ENCODE peak calls at places on chromosomes 1 and 21, in six cellular contexts. One of them, this sample, is unnamed.

GRCh38 chr21:21624674-21625073 is 626.5 kb downstream of the NCAM2 start:
- DNase-seq in A549: no peak
- DNase-seq in K562: no peak
- DNase-seq in SK-N-SH: no peak
- DNase-seq in GM12878: no peak
- DNase-seq in HepG2: no peak
- DNase-seq in this sample: peak; percentile 70

GRCh38 chr1:28663871-28664470 is 4.6 kb upstream of the GMEB1 start:
- DNase-seq in A549: no peak
- DNase-seq in K562: no peak
- DNase-seq in SK-N-SH: no peak
- DNase-seq in GM12878: no peak
- DNase-seq in HepG2: no peak
- DNase-seq in this sample: no peak

GRCh38 chr1:153233448-153233847 is 16.1 kb downstream of the PRR9 start:
- DNase-seq in A549: no peak
- DNase-seq in K562: no peak
- DNase-seq in SK-N-SH: no peak
- DNase-seq in GM12878: no peak
- DNase-seq in HepG2: no peak
- DNase-seq in this sample: no peak

GRCh38 chr1:201713093-201713810 is 115.7 kb upstream of the IPO9 start:
- DNase-seq in A549: peak; percentile 96
- DNase-seq in K562: no peak
- DNase-seq in SK-N-SH: no peak
- DNase-seq in GM12878: no peak
- DNase-seq in HepG2: no peak
- DNase-seq in this sample: peak; percentile 99

GRCh38 chr1:4585216-4585615 is 69.2 kb upstream of the AJAP1 start:
- DNase-seq in A549: peak; percentile 4
- DNase-seq in K562: peak; percentile 78
- DNase-seq in SK-N-SH: peak; percentile 50
- DNase-seq in GM12878: no peak
- DNase-seq in HepG2: no peak
- DNase-seq in this sample: no peak

GRCh38 chr1:100713636-100714035 is 5.9 kb upstream of the VCAM1 start:
- DNase-seq in A549: no peak
- DNase-seq in K562: no peak
- DNase-seq in SK-N-SH: no peak
- DNase-seq in GM12878: no peak
- DNase-seq in HepG2: no peak
- DNase-seq in this sample: no peak

GRCh38 chr1:153509729-153510354 is 25.9 kb downstream of the S100A6 start:
- DNase-seq in A549: peak; percentile 72
- DNase-seq in K562: peak; percentile 68
- DNase-seq in SK-N-SH: peak; percentile 73
- DNase-seq in GM12878: no peak
- DNase-seq in HepG2: peak; percentile 37
- DNase-seq in this sample: no peak

GRCh38 chr1:94562502-94563260 is 21.1 kb upstream of the F3 start:
- DNase-seq in A549: peak; percentile 43
- DNase-seq in K562: no peak
- DNase-seq in SK-N-SH: no peak
- DNase-seq in GM12878: no peak
- DNase-seq in HepG2: peak; percentile 60
- DNase-seq in this sample: no peak

GRCh38 chr1:58764294-58764978 is 19.4 kb downstream of the JUN start:
- DNase-seq in A549: no peak
- DNase-seq in K562: no peak
- DNase-seq in SK-N-SH: no peak
- DNase-seq in GM12878: no peak
- DNase-seq in HepG2: no peak
- DNase-seq in this sample: peak; percentile 90

GRCh38 chr1:35505911-35506798 is 51.0 kb downstream of the KIAA0319L start:
- DNase-seq in A549: peak; percentile 17
- DNase-seq in K562: peak; percentile 65
- DNase-seq in SK-N-SH: peak; percentile 39
- DNase-seq in GM12878: peak; percentile 95
- DNase-seq in HepG2: no peak
- DNase-seq in this sample: peak; percentile 59

GRCh38 chr1:113981962-113982931 is 3.0 kb downstream of the OLFML3 start:
- DNase-seq in A549: no peak
- DNase-seq in K562: no peak
- DNase-seq in SK-N-SH: peak; percentile 39
- DNase-seq in GM12878: no peak
- DNase-seq in HepG2: peak; percentile 71
- DNase-seq in this sample: peak; percentile 82

GRCh38 chr1:17594026-17594425 is 54.5 kb downstream of the ARHGEF10L start:
- DNase-seq in A549: no peak
- DNase-seq in K562: no peak
- DNase-seq in SK-N-SH: peak; percentile 69
- DNase-seq in GM12878: no peak
- DNase-seq in HepG2: no peak
- DNase-seq in this sample: no peak

GRCh38 chr1:70420320-70420719 is 9.3 kb downstream of the CTH start:
- DNase-seq in A549: no peak
- DNase-seq in K562: no peak
- DNase-seq in SK-N-SH: no peak
- DNase-seq in GM12878: no peak
- DNase-seq in HepG2: no peak
- DNase-seq in this sample: no peak

GRCh38 chr1:64854674-64855073 is 109.8 kb downstream of the RAVER2 start:
- DNase-seq in A549: no peak
- DNase-seq in K562: no peak
- DNase-seq in SK-N-SH: no peak
- DNase-seq in GM12878: no peak
- DNase-seq in HepG2: no peak
- DNase-seq in this sample: no peak

GRCh38 chr21:43866659-43867331 is 1.8 kb downstream of the AGPAT3 start:
- DNase-seq in A549: no peak
- DNase-seq in K562: peak; percentile 58
- DNase-seq in SK-N-SH: no peak
- DNase-seq in GM12878: peak; percentile 50
- DNase-seq in HepG2: peak; percentile 88
- DNase-seq in this sample: no peak

GRCh38 chr1:94111879-94112278 is 9.1 kb downstream of the ABCA4 start:
- DNase-seq in A549: no peak
- DNase-seq in K562: no peak
- DNase-seq in SK-N-SH: no peak
- DNase-seq in GM12878: peak; percentile 11
- DNase-seq in HepG2: no peak
- DNase-seq in this sample: no peak

GRCh38 chr1:233081686-233082085 is 131.3 kb downstream of the NTPCR start:
- DNase-seq in A549: no peak
- DNase-seq in K562: no peak
- DNase-seq in SK-N-SH: peak; percentile 5
- DNase-seq in GM12878: no peak
- DNase-seq in HepG2: no peak
- DNase-seq in this sample: peak; percentile 47

GRCh38 chr1:67572594-67573221 is 112.3 kb upstream of the GADD45A start:
- DNase-seq in A549: no peak
- DNase-seq in K562: no peak
- DNase-seq in SK-N-SH: no peak
- DNase-seq in GM12878: no peak
- DNase-seq in HepG2: no peak
- DNase-seq in this sample: peak; percentile 36

GRCh38 chr1:11238311-11238710 is 24.0 kb downstream of the MTOR start:
- DNase-seq in A549: no peak
- DNase-seq in K562: no peak
- DNase-seq in SK-N-SH: no peak
- DNase-seq in GM12878: no peak
- DNase-seq in HepG2: no peak
- DNase-seq in this sample: no peak

GRCh38 chr1:36321119-36321951 is 2.1 kb downstream of the EVA1B start:
- DNase-seq in A549: peak; percentile 25
- DNase-seq in K562: peak; percentile 94
- DNase-seq in SK-N-SH: peak; percentile 91
- DNase-seq in GM12878: no peak
- DNase-seq in HepG2: no peak
- DNase-seq in this sample: peak; percentile 94

GRCh38 chr1:156115514-156116374 is 1.2 kb downstream of the LMNA start:
- DNase-seq in A549: peak; percentile 64
- DNase-seq in K562: peak; percentile 29
- DNase-seq in SK-N-SH: peak; percentile 64
- DNase-seq in GM12878: no peak
- DNase-seq in HepG2: peak; percentile 41
- DNase-seq in this sample: peak; percentile 65

DNA sequence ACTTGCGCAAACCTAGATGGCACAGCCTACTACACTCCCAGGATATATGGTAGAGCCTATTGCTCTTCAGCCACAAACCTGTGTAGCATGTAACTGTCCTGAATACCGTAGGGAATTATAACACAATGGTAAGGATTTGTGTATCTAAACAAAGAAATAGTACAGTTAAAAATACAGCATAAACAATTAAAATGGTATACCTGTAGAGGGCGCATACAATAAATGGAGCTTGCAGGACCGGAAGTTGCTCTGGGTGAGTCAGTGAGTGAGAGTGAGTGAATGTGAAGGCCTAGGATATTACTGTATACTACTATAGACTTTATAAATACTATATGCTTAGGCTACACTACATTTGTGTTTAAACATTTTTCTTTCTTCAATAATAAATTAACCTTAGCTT is 99.3 kb downstream of the PLD5 start:
- DNase-seq in A549: peak; percentile 41
- DNase-seq in K562: no peak
- DNase-seq in SK-N-SH: no peak
- DNase-seq in GM12878: no peak
- DNase-seq in HepG2: peak; percentile 2
- DNase-seq in this sample: no peak
- TF ChIP-seq RAD21 in A549: no peak
- TF ChIP-seq RAD21 in K562: no peak
- TF ChIP-seq RAD21 in SK-N-SH: no peak
- TF ChIP-seq RAD21 in GM12878: no peak
- TF ChIP-seq RAD21 in HepG2: no peak
- TF ChIP-seq RAD21 in this sample: no peak

GRCh38 chr1:213418268-213419068 is 367.4 kb downstream of the RPS6KC1 start:
- DNase-seq in A549: no peak
- DNase-seq in K562: no peak
- DNase-seq in SK-N-SH: no peak
- DNase-seq in GM12878: no peak
- DNase-seq in HepG2: no peak
- DNase-seq in this sample: no peak

GRCh38 chr1:213423041-213423440 is 372.0 kb downstream of the RPS6KC1 start:
- DNase-seq in A549: no peak
- DNase-seq in K562: no peak
- DNase-seq in SK-N-SH: no peak
- DNase-seq in GM12878: no peak
- DNase-seq in HepG2: no peak
- DNase-seq in this sample: no peak

GRCh38 chr1:213425631-213426030 is 374.6 kb downstream of the RPS6KC1 start:
- DNase-seq in A549: no peak
- DNase-seq in K562: no peak
- DNase-seq in SK-N-SH: no peak
- DNase-seq in GM12878: no peak
- DNase-seq in HepG2: no peak
- DNase-seq in this sample: no peak

GRCh38 chr1:213419369-213420030 is 368.5 kb downstream of the RPS6KC1 start:
- DNase-seq in A549: no peak
- DNase-seq in K562: no peak
- DNase-seq in SK-N-SH: no peak
- DNase-seq in GM12878: no peak
- DNase-seq in HepG2: peak; percentile 49
- DNase-seq in this sample: no peak

DNA sequence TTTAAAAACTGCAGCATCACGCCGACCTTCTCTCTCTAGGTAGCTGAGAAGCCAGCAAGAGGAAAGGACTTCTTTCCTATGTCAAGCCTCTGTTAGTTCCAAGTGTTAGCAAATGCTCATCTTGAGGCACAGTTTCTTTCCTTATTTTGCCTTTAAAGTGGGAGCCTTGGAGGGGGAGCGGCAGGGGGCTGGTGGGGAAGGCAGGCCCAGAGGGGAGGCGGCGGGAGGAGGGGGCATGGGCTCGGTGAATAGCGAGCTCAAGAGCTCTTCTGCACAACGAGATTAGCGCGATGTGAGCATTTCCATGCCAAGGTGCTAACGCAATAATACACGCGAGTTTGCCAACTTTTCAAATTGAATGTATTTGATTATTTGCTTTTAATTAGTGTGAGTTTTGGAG is 372.5 kb downstream of the RPS6KC1 start:
- DNase-seq in A549: no peak
- DNase-seq in K562: no peak
- DNase-seq in SK-N-SH: no peak
- DNase-seq in GM12878: no peak
- DNase-seq in HepG2: no peak
- DNase-seq in this sample: no peak
- TF ChIP-seq SMC3 in A549: no peak
- TF ChIP-seq SMC3 in K562: no peak
- TF ChIP-seq SMC3 in SK-N-SH: no peak
- TF ChIP-seq SMC3 in GM12878: no peak
- TF ChIP-seq SMC3 in HepG2: no peak
- TF ChIP-seq SMC3 in this sample: no peak

DNA sequence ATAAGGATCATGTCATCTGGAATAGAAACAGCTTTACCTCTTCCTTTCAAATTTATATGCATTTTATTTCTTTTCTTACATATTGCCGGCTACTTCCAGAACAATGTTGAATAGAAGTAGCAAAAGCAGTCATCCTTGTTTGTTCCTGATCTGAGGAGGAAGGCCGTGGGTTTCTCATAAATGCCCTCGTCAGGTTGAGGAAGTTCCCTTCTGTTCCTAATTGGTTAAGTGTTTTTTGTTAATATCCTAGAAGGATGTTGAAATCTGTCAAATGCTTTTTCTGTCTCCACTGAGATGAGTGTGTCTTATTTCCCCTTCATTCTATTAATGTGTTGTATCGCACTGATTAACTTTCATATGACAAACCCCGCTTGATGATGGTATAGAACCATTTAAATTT is 15.4 kb downstream of the TTLL10 start:
- DNase-seq in A549: no peak
- DNase-seq in K562: no peak
- DNase-seq in SK-N-SH: no peak
- DNase-seq in GM12878: no peak
- DNase-seq in HepG2: no peak
- DNase-seq in this sample: no peak
- TF ChIP-seq RAD21 in A549: no peak
- TF ChIP-seq RAD21 in K562: no peak
- TF ChIP-seq RAD21 in SK-N-SH: no peak
- TF ChIP-seq RAD21 in GM12878: no peak
- TF ChIP-seq RAD21 in HepG2: no peak
- TF ChIP-seq RAD21 in this sample: no peak

GRCh38 chr1:195740862-195741261 is 867.4 kb downstream of the KCNT2 start:
- DNase-seq in A549: no peak
- DNase-seq in K562: no peak
- DNase-seq in SK-N-SH: no peak
- DNase-seq in GM12878: no peak
- DNase-seq in HepG2: no peak
- DNase-seq in this sample: peak; percentile 64

GRCh38 chr1:195744256-195744655 is 864.0 kb downstream of the KCNT2 start:
- DNase-seq in A549: no peak
- DNase-seq in K562: no peak
- DNase-seq in SK-N-SH: no peak
- DNase-seq in GM12878: no peak
- DNase-seq in HepG2: no peak
- DNase-seq in this sample: no peak

GRCh38 chr1:195748969-195749368 is 859.3 kb downstream of the KCNT2 start:
- DNase-seq in A549: no peak
- DNase-seq in K562: no peak
- DNase-seq in SK-N-SH: no peak
- DNase-seq in GM12878: no peak
- DNase-seq in HepG2: no peak
- DNase-seq in this sample: no peak

GRCh38 chr1:195745170-195746009 is 862.9 kb downstream of the KCNT2 start:
- DNase-seq in A549: no peak
- DNase-seq in K562: no peak
- DNase-seq in SK-N-SH: no peak
- DNase-seq in GM12878: no peak
- DNase-seq in HepG2: no peak
- DNase-seq in this sample: peak; percentile 61
- TF ChIP-seq SMC3 in A549: no peak
- TF ChIP-seq SMC3 in K562: no peak
- TF ChIP-seq SMC3 in SK-N-SH: no peak
- TF ChIP-seq SMC3 in GM12878: no peak
- TF ChIP-seq SMC3 in HepG2: no peak
- TF ChIP-seq SMC3 in this sample: no peak